ENCODE peak calls at places on chromosomes 3 and 15, in four cellular contexts. G is fibroblast of lung, I is GM03348, K is aorta. F is an unnamed sample.

GRCh38 chr15:28955160-28955502 is 69.4 kb downstream of the APBA2 start:
- DNase-seq in G (peak; percentile 86), I (no peak), K (no peak), F (no peak)

GRCh38 chr15:49370782-49371181 is 52.3 kb upstream of the FGF7 start:
- DNase-seq in G (peak; percentile 8), I (no peak), K (no peak), F (peak; percentile 4)

GRCh38 chr15:71532994-71533393 is 277.4 kb upstream of the NR2E3 start:
- DNase-seq in G (no peak), I (peak; percentile 33), K (no peak), F (no peak)

GRCh38 chr15:100275641-100276040 is 66.1 kb downstream of the ADAMTS17 start:
- DNase-seq in G (no peak), I (no peak), K (no peak), F (no peak)

GRCh38 chr3:47421741-47422649 is 41.2 kb downstream of the PTPN23 start:
- DNase-seq in G (no peak), I (peak; percentile 56), K (peak; percentile 50), F (no peak)

GRCh38 chr3:48194446-48195071 is 6.3 kb upstream of the CDC25A start:
- DNase-seq in G (peak; percentile 29), I (peak; percentile 88), K (no peak), F (peak; percentile 58)

GRCh38 chr3:187112934-187113793 is 26.1 kb downstream of the RPL39L start:
- DNase-seq in G (peak; percentile 25), I (peak; percentile 53), K (no peak), F (peak; percentile 20)

GRCh38 chr3:71183544-71183943 is 400.0 kb downstream of the FOXP1 start:
- DNase-seq in G (no peak), I (no peak), K (no peak), F (no peak)

GRCh38 chr3:101068876-101069606 is 75.8 kb upstream of the ABI3BP start:
- DNase-seq in G (no peak), I (no peak), K (no peak), F (no peak)

GRCh38 chr3:39000008-39000450 is 51.7 kb downstream of the SCN11A start:
- DNase-seq in G (peak; percentile 58), I (peak; percentile 70), K (no peak), F (peak; percentile 54)

GRCh38 chr3:67947808-67948508 is 293.5 kb upstream of the SUCLG2 start:
- DNase-seq in G (no peak), I (no peak), K (no peak), F (no peak)

GRCh38 chr3:183953471-183954070 is 64.1 kb downstream of the ABCC5 start:
- DNase-seq in G (no peak), I (no peak), K (no peak), F (no peak)

GRCh38 chr3:126474498-126475410 is 937 bp downstream of the ZXDC start:
- DNase-seq in G (peak; percentile 53), I (peak; percentile 28), K (peak; percentile 70), F (no peak)